ENCODE peak calls at places on chromosome 18, in eight cellular contexts. Q is PC-9; J is DND-41; N is cardiac muscle cell; Y is CD8-positive, alpha-beta T cell; Z is spleen; S is PC-3; V is HFFc6. E is an unnamed sample.

GRCh38 chr18:63683890-63684289 is 18.9 kb upstream of the SERPINB11 start:
- DNase-seq in J (no peak), V (no peak), Y (no peak), N (no peak), Q (no peak), Z (no peak), S (peak; percentile 37), E (no peak)

GRCh38 chr18:22728481-22729105 is 204.5 kb upstream of the RBBP8 start:
- DNase-seq in V (no peak), S (no peak), J (no peak), Y (no peak), N (no peak), Q (no peak), Z (no peak), E (no peak)

GRCh38 chr18:35535297-35535696 is 37.5 kb upstream of the INO80C start:
- DNase-seq in J (peak; percentile 8), Q (no peak), S (no peak), N (no peak), Z (no peak), V (no peak), Y (no peak), E (no peak)

GRCh38 chr18:55320399-55321255 is 267.4 kb downstream of the TCF4 start:
- DNase-seq in Z (no peak), V (no peak), Y (no peak), N (no peak), J (no peak), Q (no peak), S (no peak), E (no peak)

GRCh38 chr18:10946058-10946457 is 203.3 kb downstream of the PIEZO2 start:
- DNase-seq in S (no peak), Y (no peak), J (no peak), N (no peak), Q (no peak), V (no peak), Z (no peak), E (no peak)

GRCh38 chr18:63088262-63088661 is 231.3 kb downstream of the BCL2 start:
- DNase-seq in Y (no peak), V (no peak), Q (no peak), Z (no peak), N (peak; percentile 8), J (no peak), S (no peak), E (no peak)

GRCh38 chr18:50061876-50062517 is 132.9 kb downstream of the MYO5B start:
- DNase-seq in Y (no peak), S (no peak), Z (no peak), N (no peak), J (no peak), V (no peak), Q (no peak), E (no peak)

GRCh38 chr18:22188551-22189267 is 19.3 kb downstream of the GATA6 start:
- DNase-seq in Z (no peak), V (no peak), N (no peak), Y (no peak), S (no peak), J (no peak), Q (no peak), E (no peak)

GRCh38 chr18:5546660-5547059 is 2.9 kb upstream of the EPB41L3 start:
- DNase-seq in Q (no peak), V (peak; percentile 15), Z (no peak), J (no peak), N (peak; percentile 53), S (peak; percentile 30), Y (no peak), E (no peak)

GRCh38 chr18:9825571-9826073 is 60.2 kb upstream of the TXNDC2 start:
- DNase-seq in V (peak; percentile 87), S (peak; percentile 95), Z (no peak), J (no peak), Q (peak; percentile 76), N (no peak), Y (no peak), E (no peak)

GRCh38 chr18:27954226-27954625 is 222.7 kb downstream of the CDH2 start:
- DNase-seq in Q (no peak), J (no peak), Y (no peak), Z (no peak), S (peak; percentile 13), V (peak; percentile 35), N (no peak), E (no peak)

GRCh38 chr18:40159141-40160017 is 1795.7 kb upstream of the PIK3C3 start:
- DNase-seq in J (no peak), Q (no peak), S (peak; percentile 41), Y (no peak), Z (no peak), N (peak; percentile 44), V (peak; percentile 1), E (no peak)

GRCh38 chr18:68728301-68728700 is 13.4 kb upstream of the TMX3 start:
- DNase-seq in Y (no peak), S (no peak), Q (no peak), N (no peak), Z (no peak), J (no peak), V (no peak), E (no peak)

GRCh38 chr18:7977897-7978296 is 410.8 kb downstream of the PTPRM start:
- DNase-seq in Z (no peak), Q (no peak), J (no peak), S (no peak), Y (no peak), N (no peak), V (no peak), E (no peak)

GRCh38 chr18:77068321-77068841 is 64.2 kb downstream of the MBP start:
- DNase-seq in Z (peak; percentile 80), Q (no peak), V (peak; percentile 45), Y (peak; percentile 53), N (no peak), J (no peak), S (peak; percentile 60), E (no peak)

GRCh38 chr18:77068890-77069312 is 63.7 kb downstream of the MBP start:
- DNase-seq in Z (peak; percentile 81), N (no peak), Y (no peak), Q (no peak), J (no peak), S (no peak), V (no peak), E (no peak)

GRCh38 chr18:77066101-77066500 is 66.5 kb downstream of the MBP start:
- DNase-seq in Q (no peak), S (no peak), V (no peak), Y (no peak), Z (peak; percentile 68), J (no peak), N (no peak), E (no peak)

GRCh38 chr18:77066689-77067088 is 65.9 kb downstream of the MBP start:
- DNase-seq in J (no peak), S (no peak), Z (peak; percentile 69), V (no peak), Y (no peak), Q (no peak), N (no peak), E (no peak)

DNA sequence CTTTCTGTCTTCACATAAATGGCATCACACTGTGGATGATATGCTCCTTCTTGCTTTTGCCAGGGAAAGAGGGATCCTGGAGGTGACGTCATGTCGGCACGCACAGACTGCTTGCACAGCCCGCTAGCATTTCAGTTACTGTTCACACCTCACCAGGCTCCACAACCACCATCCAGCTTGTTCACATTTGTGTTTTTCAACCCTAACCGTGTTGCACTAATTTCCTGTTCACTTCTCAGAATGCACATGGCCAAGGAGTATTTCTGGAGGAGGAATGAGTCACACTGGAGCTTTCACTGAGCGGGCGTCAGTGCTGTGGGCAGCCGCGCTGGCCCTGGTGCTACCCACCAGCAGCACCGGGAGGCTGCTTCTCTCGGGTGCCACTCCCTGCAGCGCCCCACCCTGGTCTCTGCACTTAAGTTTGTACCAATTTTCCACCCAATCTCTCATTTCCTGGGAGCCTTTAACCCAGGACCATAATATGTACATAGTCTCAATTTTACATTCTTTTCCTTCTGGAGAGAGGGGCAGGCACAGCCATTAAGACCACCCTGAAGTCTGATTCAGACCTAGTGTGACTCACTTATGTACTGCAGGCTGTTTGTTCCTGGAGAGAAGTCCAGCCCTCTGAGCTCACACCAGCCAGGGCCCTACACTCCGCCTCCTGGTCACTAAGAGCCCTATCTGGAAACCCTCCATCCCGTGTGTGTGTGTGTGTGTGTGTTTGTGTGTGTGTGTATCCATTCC is 65.1 kb downstream of the MBP start:
- DNase-seq in Y (peak; percentile 75), Q (peak; percentile 59), S (peak; percentile 86), J (peak; percentile 78), Z (peak; percentile 89), N (no peak), V (peak; percentile 80), E (no peak)
- TF ChIP-seq CTCF in Y (no peak), Q (peak; percentile 30), S (peak; percentile 37), J (peak; percentile 50), Z (no peak), N (peak; percentile 4), V (peak; percentile 65), E (no peak)

GRCh38 chr18:12990977-12991838 is at the start of gene CEP192:
- DNase-seq in V (peak; percentile 99), Z (peak; percentile 98), S (peak; percentile 98), Y (peak; percentile 95), J (peak; percentile 99), N (peak; percentile 99), Q (peak; percentile 99), E (peak; percentile 96)
- TF ChIP-seq CTCF in V (peak; percentile 45), Z (no peak), S (peak; percentile 18), Y (no peak), J (peak; percentile 37), N (peak; percentile 9), Q (no peak), E (peak; percentile 12)

GRCh38 chr18:6759579-6759978 is 30.1 kb downstream of the ARHGAP28 start:
- DNase-seq in J (no peak), Q (no peak), S (no peak), V (no peak), Z (no peak), Y (no peak), N (no peak), E (no peak)
- TF ChIP-seq CTCF in J (no peak), Q (no peak), S (no peak), V (no peak), Z (no peak), Y (no peak), N (no peak), E (no peak)

GRCh38 chr18:59994357-59994756 is 94.6 kb downstream of the PMAIP1 start:
- DNase-seq in V (no peak), Z (no peak), Q (no peak), N (peak; percentile 11), J (peak; percentile 21), Y (no peak), S (peak; percentile 53), E (no peak)
- TF ChIP-seq CTCF in V (peak; percentile 67), Z (no peak), Q (no peak), N (no peak), J (peak; percentile 52), Y (no peak), S (peak; percentile 56), E (peak; percentile 31)

DNA sequence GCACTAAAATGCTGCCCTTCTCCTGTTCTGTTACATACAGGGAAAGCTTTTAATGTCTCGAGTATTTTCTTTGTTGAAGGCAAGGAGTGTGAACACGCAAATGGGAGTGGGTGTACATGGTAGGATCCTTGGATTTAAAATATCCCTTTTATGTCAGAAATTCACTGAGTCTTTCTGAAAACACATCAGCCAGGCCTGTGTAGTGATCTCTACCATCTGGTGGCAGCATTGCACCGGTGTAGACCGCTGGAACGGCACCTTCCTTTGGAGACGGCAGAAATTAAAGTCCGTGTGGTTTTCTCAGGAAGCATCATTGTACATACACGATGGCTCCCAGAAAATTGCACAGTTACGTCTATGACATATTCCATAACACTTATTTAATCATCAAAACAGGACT is 515.8 kb downstream of the GALR1 start:
- DNase-seq in N (peak; percentile 63), Q (peak; percentile 13), S (peak; percentile 51), V (no peak), J (peak; percentile 37), Z (no peak), Y (no peak), E (peak; percentile 48)
- TF ChIP-seq CTCF in N (no peak), Q (peak; percentile 51), S (peak; percentile 68), V (peak; percentile 23), J (peak; percentile 75), Z (no peak), Y (no peak), E (peak; percentile 74)